ENCODE peak calls at places on chromosome 21, in six cellular contexts. T, X, Z, H, F and S are unnamed samples.

GRCh38 chr21:33261635-33262034 is 4.5 kb upstream of the IL10RB start:
- DNase-seq in T (no peak), X (no peak), Z (no peak), H (no peak), F (no peak), S (peak)

GRCh38 chr21:40950970-40951369 is 104.0 kb upstream of the DSCAM start:
- DNase-seq in T (no peak), X (no peak), Z (no peak), H (no peak), F (no peak), S (peak)

GRCh38 chr21:24824209-24824608 is 783.1 kb downstream of the MRPL39 start:
- DNase-seq in T (no peak), X (no peak), Z (no peak), H (no peak), F (no peak), S (no peak)

GRCh38 chr21:17455451-17455850 is 57.4 kb upstream of the CXADR start:
- DNase-seq in T (no peak), X (peak), Z (peak), H (no peak), F (no peak), S (no peak)

GRCh38 chr21:18725653-18726052 is 322.1 kb upstream of the TMPRSS15 start:
- DNase-seq in T (no peak), X (no peak), Z (no peak), H (no peak), F (peak), S (no peak)

GRCh38 chr21:42799516-42799915 is 79.8 kb downstream of the WDR4 start:
- DNase-seq in T (no peak), X (no peak), Z (no peak), H (no peak), F (no peak), S (peak)

GRCh38 chr21:42112857-42113256 is 41.7 kb downstream of the UMODL1 start:
- DNase-seq in T (no peak), X (no peak), Z (no peak), H (no peak), F (no peak), S (peak)

GRCh38 chr21:14773777-14774345 is 227.7 kb upstream of the SAMSN1 start:
- DNase-seq in T (no peak), X (peak), Z (peak), H (no peak), F (peak), S (peak)

GRCh38 chr21:17476006-17476405 is 36.8 kb upstream of the CXADR start:
- DNase-seq in T (no peak), X (no peak), Z (no peak), H (no peak), F (no peak), S (no peak)

GRCh38 chr21:46218906-46219590 is 9.5 kb downstream of the LSS start:
- DNase-seq in T (no peak), X (no peak), Z (no peak), H (no peak), F (no peak), S (no peak)

GRCh38 chr21:32940079-32941014 is 85.4 kb upstream of the OLIG2 start:
- DNase-seq in T (no peak), X (peak), Z (peak), H (peak), F (peak), S (peak)

GRCh38 chr21:29315155-29315749 is 16.5 kb downstream of the BACH1 start:
- DNase-seq in T (no peak), X (no peak), Z (no peak), H (no peak), F (peak), S (no peak)

GRCh38 chr21:27168084-27168483 is 201.2 kb upstream of the ADAMTS5 start:
- DNase-seq in T (no peak), X (no peak), Z (no peak), H (no peak), F (no peak), S (no peak)

GRCh38 chr21:18369115-18369514 is 34.5 kb downstream of the TMPRSS15 start:
- DNase-seq in T (no peak), X (no peak), Z (peak), H (no peak), F (peak), S (peak)

GRCh38 chr21:17454315-17455027 is 58.4 kb upstream of the CXADR start:
- DNase-seq in T (peak), X (peak), Z (peak), H (peak), F (peak), S (peak)

GRCh38 chr21:32131960-32132359 is 146.9 kb downstream of the MIS18A start:
- DNase-seq in T (no peak), X (no peak), Z (peak), H (no peak), F (no peak), S (peak)

GRCh38 chr21:41682719-41683179 is 84.1 kb downstream of the RIPK4 start:
- DNase-seq in T (no peak), X (no peak), Z (no peak), H (no peak), F (no peak), S (no peak)

GRCh38 chr21:32949701-32950100 is 76.0 kb upstream of the OLIG2 start:
- DNase-seq in T (no peak), X (no peak), Z (no peak), H (no peak), F (no peak), S (no peak)

GRCh38 chr21:32336711-32337110 is 38.1 kb downstream of the MRAP start:
- DNase-seq in T (no peak), X (no peak), Z (no peak), H (no peak), F (no peak), S (peak)

GRCh38 chr21:26806734-26807372 is 38.4 kb downstream of the ADAMTS1 start:
- DNase-seq in T (no peak), X (no peak), Z (no peak), H (no peak), F (no peak), S (peak)

GRCh38 chr21:42997053-42997452 is 22.7 kb downstream of the PKNOX1 start:
- DNase-seq in T (no peak), X (peak), Z (no peak), H (no peak), F (no peak), S (peak)

GRCh38 chr21:41642399-41642798 is 124.5 kb downstream of the RIPK4 start:
- DNase-seq in T (no peak), X (no peak), Z (no peak), H (no peak), F (no peak), S (no peak)

GRCh38 chr21:18801468-18801867 is 397.9 kb upstream of the TMPRSS15 start:
- DNase-seq in T (no peak), X (no peak), Z (peak), H (no peak), F (peak), S (peak)

GRCh38 chr21:20443558-20444155 is 554.6 kb upstream of the NCAM2 start:
- DNase-seq in T (no peak), X (no peak), Z (peak), H (no peak), F (peak), S (peak)

GRCh38 chr21:24208562-24209260 is 1398.6 kb downstream of the MRPL39 start:
- DNase-seq in T (no peak), X (no peak), Z (no peak), H (no peak), F (no peak), S (no peak)

GRCh38 chr21:32597205-32597604 is 11.9 kb upstream of the TCP10L start:
- DNase-seq in T (no peak), X (no peak), Z (peak), H (no peak), F (no peak), S (peak)

GRCh38 chr21:26405735-26406361 is 167.2 kb downstream of the CYYR1 start:
- DNase-seq in T (no peak), X (no peak), Z (peak), H (no peak), F (peak), S (peak)

GRCh38 chr21:26394341-26394740 is 178.7 kb downstream of the CYYR1 start:
- DNase-seq in T (no peak), X (no peak), Z (no peak), H (no peak), F (no peak), S (no peak)

GRCh38 chr21:31045841-31046240 is 7.6 kb upstream of the KRTAP19-8 start:
- DNase-seq in T (no peak), X (no peak), Z (no peak), H (no peak), F (no peak), S (peak)

GRCh38 chr21:42147386-42148020 is 71.4 kb upstream of the ABCG1 start:
- DNase-seq in T (no peak), X (no peak), Z (no peak), H (no peak), F (no peak), S (no peak)

GRCh38 chr21:27033467-27033866 is 66.6 kb upstream of the ADAMTS5 start:
- DNase-seq in T (no peak), X (no peak), Z (no peak), H (no peak), F (no peak), S (no peak)

GRCh38 chr21:43775795-43776430 is at the start of gene CSTB:
- DNase-seq in T (peak), X (peak), Z (peak), H (peak), F (peak), S (peak)

GRCh38 chr21:46205121-46205520 is 20.9 kb upstream of the SPATC1L start:
- DNase-seq in T (no peak), X (no peak), Z (no peak), H (no peak), F (no peak), S (no peak)

GRCh38 chr21:33070921-33071877 is 1.3 kb downstream of the OLIG1 start:
- DNase-seq in T (no peak), X (no peak), Z (peak), H (no peak), F (peak), S (no peak)

GRCh38 chr21:42535602-42536171 is 22.0 kb downstream of the SLC37A1 start:
- DNase-seq in T (no peak), X (peak), Z (no peak), H (no peak), F (no peak), S (peak)

GRCh38 chr21:39788383-39788782 is 43.4 kb downstream of the IGSF5 start:
- DNase-seq in T (peak), X (peak), Z (peak), H (peak), F (peak), S (peak)
- TF ChIP-seq CTCF in T (peak), X (peak), Z (peak), H (peak), F (peak), S (peak)

GRCh38 chr21:44779417-44780139 is 22.0 kb downstream of the UBE2G2 start:
- DNase-seq in T (no peak), X (no peak), Z (no peak), H (no peak), F (no peak), S (no peak)

GRCh38 chr21:44778499-44778911 is 23.1 kb downstream of the UBE2G2 start:
- DNase-seq in T (no peak), X (no peak), Z (no peak), H (no peak), F (no peak), S (no peak)

GRCh38 chr21:44780767-44781459 is 20.7 kb downstream of the UBE2G2 start:
- DNase-seq in T (no peak), X (no peak), Z (no peak), H (no peak), F (no peak), S (no peak)

GRCh38 chr21:44778983-44779382 is 22.6 kb downstream of the UBE2G2 start:
- DNase-seq in T (no peak), X (no peak), Z (no peak), H (no peak), F (no peak), S (no peak)

DNA sequence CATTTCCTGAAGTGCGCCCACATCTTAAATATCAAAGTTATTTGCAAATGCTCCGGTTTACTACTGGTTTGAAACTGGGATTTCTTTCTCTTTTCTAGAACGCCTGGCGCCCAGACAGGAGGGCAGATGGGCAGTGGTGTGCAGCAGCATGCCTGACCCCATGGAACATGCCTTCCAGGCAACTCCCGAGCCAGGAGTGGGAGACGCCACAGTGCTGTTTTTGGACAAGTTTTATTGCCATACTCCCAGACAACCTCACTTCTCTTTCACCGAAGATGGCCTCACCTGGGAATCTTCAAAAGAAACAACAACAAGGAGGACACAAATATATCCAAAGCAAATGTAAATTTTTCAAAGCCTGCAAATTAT is 21.5 kb downstream of the UBE2G2 start:
- DNase-seq in T (no peak), X (no peak), Z (no peak), H (no peak), F (no peak), S (no peak)
- TF ChIP-seq CTCF in T (no peak), X (no peak), Z (no peak), H (no peak), F (no peak), S (no peak)

GRCh38 chr21:37660709-37661108 is 255.5 kb downstream of the KCNJ6 start:
- DNase-seq in T (no peak), X (no peak), Z (no peak), H (no peak), F (no peak), S (no peak)

GRCh38 chr21:37656899-37657298 is 259.4 kb downstream of the KCNJ6 start:
- DNase-seq in T (no peak), X (no peak), Z (no peak), H (no peak), F (no peak), S (no peak)

GRCh38 chr21:37658121-37658993 is 257.9 kb downstream of the KCNJ6 start:
- DNase-seq in T (no peak), X (no peak), Z (no peak), H (no peak), F (no peak), S (no peak)

GRCh38 chr21:37659874-37660273 is 256.4 kb downstream of the KCNJ6 start:
- DNase-seq in T (no peak), X (no peak), Z (no peak), H (no peak), F (no peak), S (no peak)

DNA sequence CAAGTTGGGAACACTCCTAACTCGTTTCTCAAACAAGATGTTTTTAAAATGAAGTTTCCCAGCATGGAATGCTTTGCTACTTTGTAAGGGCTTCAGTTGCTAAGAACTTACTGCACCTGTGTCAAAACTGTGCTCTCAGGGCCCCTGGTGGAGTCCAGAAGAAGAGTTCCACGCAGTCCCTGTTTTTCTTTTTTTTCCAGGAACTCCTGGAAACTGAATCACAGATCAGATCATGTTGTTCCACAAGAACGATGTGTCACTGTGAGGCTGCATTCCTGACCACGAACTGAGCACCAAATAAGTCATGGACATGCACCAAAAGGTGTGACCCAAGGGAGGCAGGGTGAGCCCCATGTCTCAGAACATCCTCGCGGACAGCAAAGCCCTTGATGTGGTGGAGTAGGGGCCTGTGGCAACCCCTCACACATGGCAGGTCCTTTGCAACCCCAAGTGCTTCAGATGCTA is 257.2 kb downstream of the KCNJ6 start:
- DNase-seq in T (no peak), X (no peak), Z (peak), H (no peak), F (no peak), S (peak)
- TF ChIP-seq CTCF in T (no peak), X (no peak), Z (no peak), H (peak), F (no peak), S (peak)

GRCh38 chr21:39373634-39374033 is 24.7 kb upstream of the HMGN1 start:
- DNase-seq in T (no peak), X (no peak), Z (peak), H (no peak), F (peak), S (peak)
- TF ChIP-seq CTCF in T (peak), X (peak), Z (no peak), H (peak), F (peak), S (peak)

GRCh38 chr21:21690068-21690665 is 692.0 kb downstream of the NCAM2 start:
- DNase-seq in T (no peak), X (no peak), Z (no peak), H (no peak), F (no peak), S (no peak)

DNA sequence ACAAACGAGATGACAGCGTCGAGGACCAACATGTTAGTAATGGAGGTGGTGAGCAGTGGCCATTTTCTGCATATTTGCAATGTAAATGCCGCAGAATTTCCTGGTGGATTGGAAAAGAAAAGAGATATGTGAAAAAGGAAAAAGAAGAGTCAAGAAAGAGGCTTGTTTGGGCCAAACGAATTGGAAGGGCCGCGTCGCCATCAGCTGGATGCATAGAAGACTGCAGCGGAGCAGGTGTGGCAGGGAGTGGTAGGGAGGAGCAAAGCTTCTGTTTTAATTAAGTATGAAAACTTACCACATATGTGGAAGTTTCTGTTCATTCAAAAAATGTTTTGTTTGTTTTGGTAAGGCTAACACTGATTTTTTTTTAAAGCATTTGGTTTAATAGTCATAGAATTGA is 690.7 kb downstream of the NCAM2 start:
- DNase-seq in T (no peak), X (no peak), Z (no peak), H (no peak), F (peak), S (peak)
- TF ChIP-seq CTCF in T (peak), X (no peak), Z (no peak), H (peak), F (peak), S (no peak)

GRCh38 chr21:35911412-35912191 is 148.7 kb downstream of the SETD4 start:
- DNase-seq in T (no peak), X (no peak), Z (no peak), H (no peak), F (no peak), S (no peak)
- TF ChIP-seq CTCF in T (no peak), X (no peak), Z (no peak), H (no peak), F (no peak), S (no peak)

GRCh38 chr21:44871576-44872265 is 1.8 kb downstream of the PTTG1IP start:
- DNase-seq in T (no peak), X (peak), Z (peak), H (no peak), F (no peak), S (peak)

GRCh38 chr21:44870748-44871495 is 2.6 kb downstream of the PTTG1IP start:
- DNase-seq in T (no peak), X (peak), Z (no peak), H (no peak), F (no peak), S (peak)

GRCh38 chr21:44872568-44873355 is 728 bp downstream of the PTTG1IP start:
- DNase-seq in T (no peak), X (peak), Z (no peak), H (peak), F (peak), S (peak)

GRCh38 chr21:44873356-44874239 is at the start of gene PTTG1IP:
- DNase-seq in T (peak), X (peak), Z (peak), H (peak), F (peak), S (peak)

GRCh38 chr21:44872266-44872567 is 1.3 kb downstream of the PTTG1IP start:
- DNase-seq in T (no peak), X (no peak), Z (no peak), H (no peak), F (no peak), S (no peak)
- TF ChIP-seq CTCF in T (no peak), X (no peak), Z (no peak), H (peak), F (no peak), S (no peak)

DNA sequence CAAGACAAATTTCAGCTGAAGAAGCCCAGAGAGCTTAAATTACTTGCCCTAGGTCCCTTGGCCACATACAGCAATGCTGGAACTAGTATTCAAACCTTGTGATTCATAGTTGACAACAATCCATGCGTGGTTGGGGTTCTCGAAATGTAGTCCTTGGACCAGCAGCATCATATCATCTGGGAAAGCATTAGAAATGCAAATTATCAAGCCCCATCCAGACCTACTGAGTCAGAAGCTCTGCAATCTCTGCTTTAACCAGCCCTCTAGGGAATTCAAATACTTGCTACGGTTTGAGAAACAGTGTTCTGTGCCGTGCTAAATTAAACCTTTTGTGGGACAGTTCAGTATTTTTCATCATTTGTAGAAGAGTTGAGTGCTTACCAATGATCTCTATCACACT is 65.1 kb downstream of the CLIC6 start:
- DNase-seq in T (no peak), X (no peak), Z (no peak), H (no peak), F (no peak), S (no peak)
- TF ChIP-seq CTCF in T (no peak), X (no peak), Z (no peak), H (no peak), F (no peak), S (no peak)

DNA sequence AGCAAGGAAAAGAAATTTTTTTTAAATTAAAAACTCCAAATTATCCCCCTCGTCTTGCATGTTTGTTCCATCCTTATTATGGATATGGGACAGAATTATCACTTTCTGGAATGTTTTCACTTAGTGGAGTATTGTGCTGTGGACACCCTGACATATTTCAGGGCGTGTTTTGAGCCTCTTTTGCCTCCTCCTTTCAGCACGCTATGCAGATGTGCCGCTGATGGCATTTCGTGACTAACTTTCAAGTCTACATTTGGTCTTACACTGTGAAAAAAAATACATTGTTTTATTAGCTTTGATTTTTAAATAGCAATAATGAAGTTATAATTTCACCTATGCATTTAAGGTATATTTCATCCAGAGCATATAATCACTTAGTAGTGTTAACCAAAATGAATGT is 738.7 kb downstream of the LTN1 start:
- DNase-seq in T (no peak), X (no peak), Z (no peak), H (no peak), F (no peak), S (no peak)
- TF ChIP-seq CTCF in T (no peak), X (no peak), Z (no peak), H (no peak), F (no peak), S (no peak)